ENCODE peak calls at places on chromosomes 1 and 21, in seven cellular contexts. M, G, P, N, W, R and K are unnamed samples.

GRCh38 chr1:224733021-224733911 is 117.1 kb downstream of the CNIH3 start:
- DNase-seq in N (no peak), G (no peak), W (peak; percentile 60), R (peak; percentile 57), P (no peak), M (peak; percentile 23), K (no peak)

GRCh38 chr21:43188712-43189151 is 19.9 kb downstream of the CRYAA start:
- DNase-seq in G (no peak), R (peak; percentile 86), N (no peak), M (peak; percentile 17), P (peak; percentile 22), W (peak; percentile 94), K (peak; percentile 86)

GRCh38 chr1:14168663-14169062 is 429.8 kb upstream of the KAZN start:
- DNase-seq in P (no peak), R (no peak), W (no peak), M (no peak), N (no peak), G (no peak), K (no peak)

GRCh38 chr21:45407629-45408247 is 2.8 kb downstream of the COL18A1 start:
- DNase-seq in P (no peak), G (no peak), M (no peak), W (no peak), R (no peak), N (no peak), K (peak; percentile 62)

GRCh38 chr1:10718083-10718415 is 78.4 kb downstream of the CASZ1 start:
- DNase-seq in W (no peak), P (no peak), N (no peak), M (no peak), R (no peak), G (no peak), K (no peak)

GRCh38 chr1:33081554-33082305 is 777 bp downstream of the AZIN2 start:
- DNase-seq in W (no peak), R (no peak), G (no peak), P (peak; percentile 26), N (peak; percentile 28), M (no peak), K (no peak)

GRCh38 chr1:86704972-86705632 is 726 bp downstream of the SH3GLB1 start:
- DNase-seq in M (peak; percentile 69), W (peak; percentile 40), G (no peak), R (peak; percentile 31), P (peak; percentile 70), N (peak; percentile 60), K (peak; percentile 79)

GRCh38 chr1:145990249-145991097 is 5.9 kb downstream of the TXNIP start:
- DNase-seq in N (no peak), W (no peak), R (no peak), M (peak; percentile 53), G (no peak), P (peak; percentile 61), K (peak; percentile 77)

GRCh38 chr1:230643887-230644286 is 1.6 kb downstream of the COG2 start:
- DNase-seq in W (no peak), R (no peak), P (peak; percentile 10), G (no peak), N (no peak), M (no peak), K (no peak)

GRCh38 chr1:51014878-51015277 is 44.8 kb downstream of the CDKN2C start:
- DNase-seq in M (no peak), P (no peak), N (no peak), R (no peak), W (no peak), G (no peak), K (no peak)

GRCh38 chr1:244852694-244853093 is 11.6 kb downstream of the HNRNPU start:
- DNase-seq in G (no peak), M (no peak), N (no peak), P (no peak), R (no peak), W (no peak), K (no peak)

GRCh38 chr1:119000371-119001180 is 12.4 kb upstream of the TBX15 start:
- DNase-seq in P (no peak), G (no peak), R (no peak), N (no peak), W (no peak), M (no peak), K (peak; percentile 59)

GRCh38 chr1:202037706-202038296 is 27.4 kb downstream of the ELF3 start:
- DNase-seq in W (no peak), P (no peak), N (peak; percentile 8), M (no peak), G (no peak), R (no peak), K (no peak)

GRCh38 chr1:31731049-31731565 is 27.3 kb upstream of the COL16A1 start:
- DNase-seq in R (no peak), G (no peak), W (no peak), N (no peak), P (no peak), M (no peak), K (no peak)

GRCh38 chr1:172270605-172271004 is 149.9 kb upstream of the C1orf105 start:
- DNase-seq in R (no peak), N (no peak), P (no peak), G (no peak), W (no peak), M (no peak), K (no peak)
- TF ChIP-seq CTCF in R (no peak), N (no peak), P (no peak), G (no peak), W (no peak), M (no peak), K (no peak)

GRCh38 chr1:203507227-203507626 is 13.3 kb downstream of the OPTC start:
- DNase-seq in G (no peak), R (no peak), W (no peak), N (no peak), P (peak; percentile 15), M (peak; percentile 28), K (peak; percentile 91)
- TF ChIP-seq POLR2AphosphoS5 in G (no peak), R (no peak), W (no peak), N (no peak), P (no peak), M (no peak), K (no peak)

GRCh38 chr1:1763657-1764621 is 14.3 kb downstream of the NADK start:
- DNase-seq in P (no peak), G (no peak), W (no peak), N (no peak), R (peak; percentile 86), M (peak; percentile 96), K (no peak)
- TF ChIP-seq CTCF in P (no peak), G (no peak), W (no peak), N (no peak), R (no peak), M (peak; percentile 73), K (no peak)

DNA sequence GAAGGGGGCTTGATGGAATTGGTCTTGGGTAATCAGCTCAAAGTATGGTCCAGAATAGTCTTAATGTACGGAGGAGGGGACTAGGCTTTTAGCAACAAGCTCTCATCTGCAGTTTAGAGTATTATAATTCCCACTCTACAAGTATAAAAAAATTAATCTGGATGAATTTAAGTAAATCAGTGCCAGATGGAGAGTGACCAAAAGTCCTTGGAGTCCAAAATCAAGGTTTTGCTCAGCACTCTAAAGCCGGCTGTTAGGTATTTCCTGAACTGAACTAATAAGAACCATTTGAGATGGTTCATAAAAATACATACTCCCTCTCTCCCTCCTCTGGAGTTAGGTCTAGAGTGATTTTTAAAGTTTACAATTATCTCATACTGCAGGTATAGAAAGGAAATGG is 23.7 kb downstream of the GLUL start:
- DNase-seq in N (no peak), P (no peak), R (no peak), M (no peak), W (no peak), G (no peak), K (no peak)
- TF ChIP-seq POLR2AphosphoS5 in N (no peak), P (no peak), R (no peak), M (no peak), W (no peak), G (no peak), K (no peak)